ENCODE peak calls at places on chromosomes 1 and 21, in ten cellular contexts. R, G, J, Q, N, O, X, Y, P and D are unnamed samples.

GRCh38 chr1:200640373-200641174 is 20.0 kb upstream of the KIF14 start:
- DNase-seq in G (no peak), R (no peak), P (peak), Q (no peak), Y (no peak), N (no peak), X (no peak), O (no peak), J (no peak), D (no peak)

GRCh38 chr1:248009681-248010080 is 3.8 kb upstream of the OR2L5 start:
- DNase-seq in O (no peak), G (no peak), Q (no peak), R (no peak), X (no peak), Y (no peak), N (no peak), J (no peak), P (no peak), D (no peak)

GRCh38 chr1:2258996-2259395 is 30.9 kb downstream of the SKI start:
- DNase-seq in G (no peak), X (no peak), Q (no peak), P (no peak), O (no peak), J (peak), R (no peak), Y (no peak), N (no peak), D (no peak)

GRCh38 chr1:180842890-180843289 is 69.8 kb upstream of the KIAA1614 start:
- DNase-seq in X (peak), N (no peak), G (no peak), O (no peak), P (no peak), Y (no peak), J (no peak), Q (no peak), R (no peak), D (peak)

GRCh38 chr21:44850208-44850800 is 23.2 kb downstream of the PTTG1IP start:
- DNase-seq in J (no peak), X (no peak), R (no peak), G (no peak), P (no peak), N (no peak), Q (peak), O (no peak), Y (peak), D (no peak)

GRCh38 chr1:32816676-32817158 is 441 bp downstream of the YARS1 start:
- DNase-seq in O (peak), G (no peak), R (no peak), P (no peak), J (no peak), N (peak), X (peak), Q (no peak), Y (no peak), D (peak)

GRCh38 chr1:186188736-186189135 is 186.3 kb downstream of the TPR start:
- DNase-seq in J (no peak), Q (no peak), Y (no peak), P (no peak), N (no peak), R (no peak), G (no peak), X (peak), O (no peak), D (peak)

GRCh38 chr21:36676039-36676950 is 22.6 kb upstream of the SIM2 start:
- DNase-seq in R (no peak), P (no peak), O (no peak), G (peak), N (no peak), J (no peak), Y (no peak), Q (no peak), X (no peak), D (no peak)

DNA sequence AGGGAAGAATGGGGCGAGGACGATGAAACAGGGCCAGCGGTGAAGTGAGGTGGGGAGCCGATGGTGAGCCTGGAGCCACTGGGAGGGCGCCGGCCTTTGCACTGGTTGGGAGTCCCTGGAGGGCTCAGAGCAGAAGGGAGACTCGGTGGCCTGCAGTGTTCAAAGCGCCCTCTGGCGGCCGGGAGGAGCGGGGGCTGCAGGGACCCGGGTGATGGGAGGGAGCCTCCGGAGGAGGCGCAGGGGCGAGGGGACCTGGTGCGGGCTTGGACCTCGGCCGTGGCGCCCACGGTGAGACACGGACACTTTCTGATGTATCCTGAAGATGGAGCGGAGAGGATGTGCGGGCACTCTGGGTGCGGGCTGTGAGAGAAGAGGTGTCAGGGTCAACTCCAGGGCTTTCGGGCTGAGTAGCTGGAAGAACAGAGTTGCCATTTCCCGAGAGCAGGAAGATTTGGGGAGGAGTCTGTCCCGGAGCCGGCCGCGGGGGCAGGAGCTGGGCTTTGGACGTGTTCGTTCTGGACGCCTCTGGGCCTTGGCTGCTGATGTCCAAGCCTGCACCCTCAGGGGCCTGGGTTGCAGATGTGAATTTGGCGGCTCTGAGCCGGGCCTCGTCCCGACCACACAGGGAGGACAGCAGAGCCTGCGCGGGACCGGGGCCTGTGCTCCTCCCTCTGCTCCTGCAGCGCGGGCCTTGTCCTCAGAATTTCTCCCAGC is 29.7 kb downstream of the HEYL start:
- DNase-seq in Y (peak), G (peak), Q (no peak), R (peak), N (peak), O (peak), X (peak), J (peak), P (peak), D (peak)
- TF ChIP-seq CTCF in Y (peak), G (peak), Q (peak), R (peak), N (peak), O (peak), X (peak), J (peak), P (peak), D (peak)

GRCh38 chr1:115337276-115337632 is 795 bp downstream of the NGF start:
- DNase-seq in G (no peak), R (peak), Q (no peak), P (no peak), X (no peak), O (no peak), J (no peak), N (no peak), Y (peak), D (no peak)

GRCh38 chr1:115337633-115338456 is at the start of gene NGF:
- DNase-seq in N (peak), J (no peak), O (peak), Q (peak), R (peak), G (peak), Y (peak), P (peak), X (peak), D (peak)

GRCh38 chr1:115336741-115337140 is 1.3 kb downstream of the NGF start:
- DNase-seq in J (no peak), Q (no peak), X (no peak), R (no peak), N (no peak), P (no peak), Y (no peak), O (no peak), G (no peak), D (no peak)

GRCh38 chr1:115340879-115341278 is 2.8 kb upstream of the NGF start:
- DNase-seq in N (peak), O (no peak), P (no peak), J (no peak), Q (no peak), G (no peak), Y (no peak), X (no peak), R (no peak), D (no peak)

GRCh38 chr1:115338457-115338820 is 390 bp upstream of the NGF start:
- DNase-seq in O (no peak), P (no peak), N (no peak), R (no peak), Q (no peak), Y (no peak), X (no peak), J (no peak), G (peak), D (no peak)
- H3K4me3 ChIP-seq in O (peak), P (no peak), N (peak), R (peak), Q (peak), Y (peak), X (peak), J (no peak), G (peak), D (no peak)

GRCh38 chr1:93847811-93848288 is 31.2 kb downstream of the DNTTIP2 start:
- DNase-seq in N (peak), J (peak), R (peak), X (no peak), O (peak), Q (peak), Y (peak), G (peak), P (peak), D (peak)

GRCh38 chr1:93846151-93846928 is 32.7 kb downstream of the DNTTIP2 start:
- DNase-seq in G (peak), O (peak), X (peak), Q (peak), R (peak), N (peak), Y (peak), P (peak), J (peak), D (peak)

GRCh38 chr1:93848352-93848883 is 30.6 kb downstream of the DNTTIP2 start:
- DNase-seq in Q (no peak), N (no peak), G (no peak), X (no peak), O (no peak), J (no peak), Y (no peak), P (no peak), R (no peak), D (no peak)

GRCh38 chr1:93845554-93846150 is 33.4 kb downstream of the DNTTIP2 start:
- DNase-seq in P (peak), R (peak), Y (no peak), J (no peak), X (peak), G (peak), N (peak), Q (no peak), O (no peak), D (peak)

GRCh38 chr1:93846929-93847810 is 31.8 kb downstream of the DNTTIP2 start:
- DNase-seq in J (peak), N (peak), O (peak), G (peak), Q (peak), R (peak), P (peak), X (peak), Y (peak), D (peak)
- TF ChIP-seq CTCF in J (no peak), N (no peak), O (no peak), G (peak), Q (peak), R (peak), P (no peak), X (peak), Y (no peak), D (no peak)

DNA sequence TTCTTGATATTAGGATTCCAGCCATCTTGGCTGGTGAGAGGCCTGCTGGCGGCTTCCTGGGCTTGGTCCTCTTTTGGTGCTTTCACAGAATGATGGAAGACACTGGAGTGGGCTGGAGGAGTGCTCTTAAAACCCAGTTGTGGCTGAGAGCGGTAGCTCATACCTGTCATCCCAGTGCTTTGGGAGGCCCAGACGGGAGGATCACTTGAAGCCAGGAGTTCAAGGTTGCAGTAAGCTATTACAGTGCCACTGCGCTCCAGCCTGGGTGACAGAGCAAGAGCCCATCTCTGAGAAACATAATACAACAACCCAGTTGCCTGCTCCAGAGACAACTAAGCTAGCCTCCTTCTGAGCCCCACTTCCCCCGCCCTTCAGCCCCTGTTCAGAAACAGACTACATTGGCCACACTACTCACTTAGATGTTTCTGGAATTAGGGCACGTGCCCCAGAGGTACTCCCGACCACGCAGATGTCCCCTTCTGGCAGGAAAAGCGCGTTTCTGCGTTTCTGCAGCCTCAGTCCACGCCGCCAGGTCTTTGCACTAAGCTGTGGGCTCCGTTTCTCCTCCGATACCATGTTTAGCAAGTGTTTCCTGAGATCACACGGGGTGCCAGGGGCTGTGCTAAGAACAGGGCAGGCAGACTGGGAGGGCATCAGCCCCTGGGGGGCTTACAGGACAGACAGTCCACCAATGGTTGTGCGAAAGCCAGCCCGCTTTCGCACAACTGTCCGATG is 2.4 kb downstream of the PIK3CD start:
- DNase-seq in J (no peak), R (no peak), N (no peak), Y (no peak), X (no peak), P (no peak), O (no peak), Q (no peak), G (no peak), D (no peak)
- H3K4me3 ChIP-seq in J (peak), R (no peak), N (no peak), Y (peak), X (no peak), P (no peak), O (no peak), Q (no peak), G (no peak), D (no peak)

GRCh38 chr21:43815107-43815742 is 25.8 kb downstream of the RRP1 start:
- DNase-seq in Q (no peak), P (no peak), Y (no peak), G (peak), X (no peak), O (no peak), R (no peak), N (no peak), J (no peak), D (no peak)

GRCh38 chr21:43818685-43819084 is 29.3 kb downstream of the RRP1 start:
- DNase-seq in J (no peak), Y (no peak), P (no peak), R (no peak), Q (no peak), G (no peak), N (no peak), X (no peak), O (no peak), D (no peak)

GRCh38 chr21:43815991-43816390 is 26.6 kb downstream of the RRP1 start:
- DNase-seq in R (no peak), Q (no peak), X (no peak), N (no peak), P (no peak), Y (no peak), J (no peak), O (no peak), G (no peak), D (no peak)

GRCh38 chr21:43817157-43818086 is 28.0 kb downstream of the RRP1 start:
- DNase-seq in J (no peak), O (no peak), N (no peak), Y (no peak), Q (no peak), P (no peak), R (no peak), G (no peak), X (no peak), D (no peak)

GRCh38 chr21:43816611-43817071 is 27.3 kb downstream of the RRP1 start:
- DNase-seq in X (no peak), P (no peak), Q (no peak), G (peak), N (no peak), J (no peak), Y (no peak), O (no peak), R (no peak), D (no peak)
- TF ChIP-seq CTCF in X (peak), P (no peak), Q (no peak), G (peak), N (no peak), J (no peak), Y (no peak), O (no peak), R (no peak), D (no peak)

DNA sequence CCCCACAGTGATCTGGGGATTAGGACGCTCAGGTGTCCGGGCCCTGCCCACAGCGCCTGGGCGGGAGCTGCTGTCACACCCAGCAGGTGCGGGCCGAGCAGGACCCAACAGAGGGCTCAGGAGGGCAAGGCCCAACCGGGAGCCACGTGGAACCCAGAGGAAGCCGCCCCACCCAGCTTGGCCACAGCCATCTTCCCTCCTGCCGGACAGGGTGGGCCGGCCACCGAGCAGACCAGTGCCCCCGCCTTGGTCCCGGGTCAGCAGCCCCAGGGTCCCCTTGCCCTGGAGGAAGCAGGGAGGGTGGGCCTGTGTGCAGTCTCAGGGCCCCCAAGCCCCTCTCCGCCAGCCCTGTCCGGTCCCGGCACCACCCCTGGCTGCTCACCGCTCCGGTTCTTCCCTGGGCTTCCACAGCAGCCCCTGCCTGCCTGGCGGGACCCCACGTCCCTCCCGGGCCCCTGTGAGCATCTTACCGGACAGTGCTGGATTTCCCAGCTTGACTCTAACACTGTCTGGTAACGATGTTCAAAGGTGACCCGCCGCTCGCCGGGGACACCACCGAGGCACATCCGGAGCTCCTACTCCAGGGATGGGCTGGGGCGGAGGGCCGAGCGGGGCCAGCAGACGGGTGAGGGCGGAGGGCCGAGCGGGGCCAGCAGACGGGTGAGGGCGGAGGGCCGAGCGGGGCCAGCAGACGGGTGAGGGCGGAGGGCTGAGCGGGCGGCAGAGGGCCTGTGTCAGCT is 6.1 kb upstream of the TTLL10 start:
- DNase-seq in X (no peak), O (no peak), J (no peak), G (peak), N (no peak), Y (no peak), P (no peak), R (no peak), Q (no peak), D (no peak)
- H3K4me3 ChIP-seq in X (no peak), O (no peak), J (no peak), G (no peak), N (no peak), Y (no peak), P (no peak), R (no peak), Q (no peak), D (no peak)

GRCh38 chr1:160167580-160167979 is 16.2 kb downstream of the ATP1A4 start:
- DNase-seq in O (no peak), N (no peak), G (no peak), Y (no peak), Q (no peak), P (no peak), J (no peak), X (no peak), R (no peak), D (no peak)
- TF ChIP-seq CTCF in O (no peak), N (no peak), G (peak), Y (no peak), Q (no peak), P (no peak), J (no peak), X (no peak), R (no peak), D (no peak)

DNA sequence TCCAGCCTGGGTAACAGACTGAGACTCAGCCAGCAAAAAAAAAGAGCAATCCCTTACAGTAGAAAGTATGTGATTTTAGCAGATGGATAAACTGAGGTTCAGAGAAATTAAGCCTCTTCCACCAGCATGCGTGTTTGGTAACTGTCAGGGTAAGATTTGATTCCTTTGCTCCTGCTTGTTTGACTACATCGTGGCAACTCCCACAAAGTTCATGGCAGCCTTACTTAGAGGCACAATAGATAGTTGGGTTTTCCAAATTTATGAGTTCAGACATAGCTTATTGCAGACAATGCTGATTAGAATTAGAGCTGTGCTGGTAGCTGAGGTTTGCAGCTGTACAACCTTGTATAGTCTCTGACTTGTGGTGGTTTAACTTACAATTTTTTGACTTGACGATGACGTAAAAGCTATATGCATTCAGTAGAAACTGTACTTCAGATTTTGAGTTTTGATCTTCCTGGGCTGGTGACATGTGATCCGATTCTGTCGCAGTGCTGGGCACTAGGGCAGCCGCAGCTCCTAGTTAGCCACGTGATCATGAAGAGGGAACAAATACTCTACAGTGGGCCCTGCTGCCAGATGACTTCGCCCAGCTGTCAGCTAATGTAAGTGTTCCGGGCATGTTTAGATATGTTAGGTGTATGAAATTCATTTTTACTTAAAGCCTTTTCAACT is 167.8 kb downstream of the DHRS3 start:
- DNase-seq in G (no peak), X (no peak), N (no peak), Y (no peak), R (no peak), J (no peak), P (peak), O (no peak), Q (no peak), D (no peak)
- H3K4me3 ChIP-seq in G (no peak), X (no peak), N (no peak), Y (no peak), R (no peak), J (peak), P (no peak), O (no peak), Q (no peak), D (no peak)

GRCh38 chr1:89719502-89720306 is 86.8 kb downstream of the LRRC8C start:
- DNase-seq in P (no peak), X (no peak), J (no peak), G (no peak), Q (no peak), R (no peak), O (no peak), Y (no peak), N (no peak), D (peak)
- TF ChIP-seq CTCF in P (no peak), X (no peak), J (no peak), G (no peak), Q (no peak), R (no peak), O (no peak), Y (no peak), N (no peak), D (no peak)